ENCODE peak calls at places on chromosome X, in seven cellular contexts. G is hypothalamus; Y is CD4-positive, CD25-positive, alpha-beta regulatory T cell; W is cardiac muscle cell; H is ovary; V is stimulated activated CD8-positive, alpha-beta memory T cell treated with anti-CD3 and anti-CD28 coated beads, Interleukin-4, amount 100 ng/mL, for 24 hours; K is endothelial cell. J is an unnamed sample.

GRCh38 chrX:107845625-107846024 is 20.0 kb downstream of the MID2 start:
- DNase-seq in G (no peak), Y (no peak), W (peak), H (no peak), V (no peak), K (no peak), J (no peak)

GRCh38 chrX:262391-262909 is 18.7 kb upstream of the PLCXD1 start:
- DNase-seq in G (no peak), Y (no peak), W (no peak), H (no peak), V (no peak), K (no peak), J (no peak)

GRCh38 chrX:30275498-30275897 is 28.6 kb downstream of the MAGEB1 start:
- DNase-seq in G (no peak), Y (no peak), W (peak), H (no peak), V (no peak), K (no peak), J (no peak)

GRCh38 chrX:150759568-150760416 is 66.6 kb downstream of the MTMR1 start:
- DNase-seq in G (no peak), Y (no peak), W (no peak), H (no peak), V (no peak), K (no peak), J (no peak)

GRCh38 chrX:40058719-40059118 is 39.0 kb downstream of the BCOR start:
- DNase-seq in G (no peak), Y (no peak), W (no peak), H (no peak), V (no peak), K (no peak), J (no peak)

GRCh38 chrX:145716226-145716625 is 101.4 kb upstream of the SLITRK2 start:
- DNase-seq in G (no peak), Y (no peak), W (no peak), H (no peak), V (no peak), K (no peak), J (peak)

GRCh38 chrX:45840411-45840950 is 639.8 kb upstream of the DIPK2B start:
- DNase-seq in G (no peak), Y (no peak), W (no peak), H (no peak), V (no peak), K (no peak), J (no peak)

GRCh38 chrX:15849555-15849954 is 5.1 kb downstream of the AP1S2 start:
- DNase-seq in G (no peak), Y (no peak), W (peak), H (no peak), V (no peak), K (no peak), J (peak)

GRCh38 chrX:30283456-30284200 is 25.6 kb downstream of the NR0B1 start:
- DNase-seq in G (no peak), Y (no peak), W (no peak), H (no peak), V (no peak), K (no peak), J (peak)

GRCh38 chrX:121733514-121733913 is 686.1 kb downstream of the GLUD2 start:
- DNase-seq in G (no peak), Y (no peak), W (no peak), H (no peak), V (no peak), K (no peak), J (peak)

GRCh38 chrX:129091097-129091496 is 432.2 kb downstream of the SMARCA1 start:
- DNase-seq in G (no peak), Y (no peak), W (no peak), H (no peak), V (no peak), K (no peak), J (no peak)

GRCh38 chrX:111519215-111519614 is 7.8 kb downstream of the SERTM2 start:
- DNase-seq in G (no peak), Y (no peak), W (peak), H (no peak), V (no peak), K (no peak), J (peak)

GRCh38 chrX:107429090-107429489 is 20.4 kb upstream of the FRMPD3 start:
- DNase-seq in G (no peak), Y (peak), W (peak), H (no peak), V (no peak), K (peak), J (no peak)

GRCh38 chrX:38574858-38575257 is 13.5 kb downstream of the TSPAN7 start:
- DNase-seq in G (no peak), Y (no peak), W (no peak), H (no peak), V (no peak), K (no peak), J (no peak)

GRCh38 chrX:41480508-41481260 is 33.5 kb downstream of the NYX start:
- DNase-seq in G (no peak), Y (no peak), W (no peak), H (no peak), V (no peak), K (no peak), J (no peak)

GRCh38 chrX:18793601-18794089 is 86.2 kb downstream of the PPEF1 start:
- DNase-seq in G (no peak), Y (no peak), W (no peak), H (no peak), V (no peak), K (peak), J (peak)

GRCh38 chrX:110665636-110666035 is 130.0 kb downstream of the CHRDL1 start:
- DNase-seq in G (no peak), Y (no peak), W (peak), H (no peak), V (peak), K (peak), J (peak)